ENCODE peak calls at places on chromosomes 12 and 14, in five cellular contexts. F, A, Q, Z and E are unnamed samples.

GRCh38 chr12:45946435-45946834 is 43.9 kb downstream of the SCAF11 start:
- DNase-seq in F (no peak), A (no peak), Q (no peak), Z (no peak), E (no peak)

GRCh38 chr12:388547-389137 is 478 bp downstream of the KDM5A start:
- DNase-seq in F (peak), A (peak), Q (no peak), Z (peak), E (peak)

GRCh38 chr14:54606631-54607133 is 39.8 kb downstream of the SAMD4A start:
- DNase-seq in F (peak), A (peak), Q (no peak), Z (no peak), E (no peak)

GRCh38 chr12:48486679-48487078 is 4.4 kb downstream of the C12orf54 start:
- DNase-seq in F (no peak), A (no peak), Q (no peak), Z (no peak), E (no peak)

GRCh38 chr12:32146074-32146873 is 39.6 kb downstream of the BICD1 start:
- DNase-seq in F (no peak), A (no peak), Q (no peak), Z (no peak), E (no peak)

GRCh38 chr12:12210416-12210815 is 56.4 kb downstream of the LRP6 start:
- DNase-seq in F (no peak), A (no peak), Q (no peak), Z (no peak), E (no peak)

GRCh38 chr14:102140027-102140749 is 491 bp downstream of the WDR20 start:
- DNase-seq in F (no peak), A (peak), Q (no peak), Z (peak), E (peak)

GRCh38 chr12:47361389-47362031 is 281.8 kb upstream of the AMIGO2 start:
- DNase-seq in F (no peak), A (no peak), Q (peak), Z (peak), E (no peak)

GRCh38 chr14:51554339-51554920 is 97.3 kb upstream of the FRMD6 start:
- DNase-seq in F (no peak), A (no peak), Q (no peak), Z (no peak), E (no peak)

GRCh38 chr12:120263725-120264040 is 1.8 kb downstream of the PXN start:
- DNase-seq in F (no peak), A (no peak), Q (no peak), Z (no peak), E (no peak)

GRCh38 chr12:129201029-129201428 is 347.8 kb downstream of the GLT1D1 start:
- DNase-seq in F (no peak), A (no peak), Q (no peak), Z (no peak), E (no peak)

GRCh38 chr14:41073544-41073943 is 533.1 kb upstream of the LRFN5 start:
- DNase-seq in F (no peak), A (no peak), Q (no peak), Z (no peak), E (no peak)

GRCh38 chr14:37129047-37129446 is 43.4 kb downstream of the SLC25A21 start:
- DNase-seq in F (no peak), A (no peak), Q (no peak), Z (no peak), E (no peak)

GRCh38 chr14:76976623-76977005 is 51.9 kb downstream of the IRF2BPL start:
- DNase-seq in F (no peak), A (no peak), Q (no peak), Z (no peak), E (no peak)

GRCh38 chr12:56628671-56629458 is 1.3 kb downstream of the BAZ2A start:
- DNase-seq in F (peak), A (peak), Q (peak), Z (peak), E (peak)

GRCh38 chr12:28937196-28937595 is 211.9 kb upstream of the FAR2 start:
- DNase-seq in F (no peak), A (no peak), Q (no peak), Z (no peak), E (no peak)

GRCh38 chr14:102939329-102939728 is 16.9 kb downstream of the AMN start:
- DNase-seq in F (no peak), A (peak), Q (no peak), Z (no peak), E (no peak)

GRCh38 chr12:96177013-96177412 is 17.2 kb upstream of the ELK3 start:
- DNase-seq in F (no peak), A (no peak), Q (no peak), Z (no peak), E (no peak)

GRCh38 chr12:131917711-131918306 is 11.3 kb upstream of the PUS1 start:
- DNase-seq in F (no peak), A (peak), Q (peak), Z (no peak), E (no peak)

GRCh38 chr12:117280019-117280680 is 81.3 kb downstream of the NOS1 start:
- DNase-seq in F (no peak), A (no peak), Q (no peak), Z (no peak), E (no peak)

GRCh38 chr12:46304080-46304479 is 35.2 kb upstream of the SLC38A1 start:
- DNase-seq in F (no peak), A (no peak), Q (no peak), Z (no peak), E (no peak)

GRCh38 chr12:46675736-46676135 is 150.1 kb downstream of the SLC38A4 start:
- DNase-seq in F (no peak), A (no peak), Q (no peak), Z (no peak), E (no peak)

GRCh38 chr12:102413396-102413795 is 67.0 kb downstream of the IGF1 start:
- DNase-seq in F (no peak), A (no peak), Q (no peak), Z (no peak), E (no peak)

GRCh38 chr12:27969011-27969900 is 3.3 kb downstream of the PTHLH start:
- DNase-seq in F (no peak), A (peak), Q (no peak), Z (peak), E (no peak)

GRCh38 chr12:107448198-107448597 is 237.4 kb upstream of the PWP1 start:
- DNase-seq in F (no peak), A (no peak), Q (no peak), Z (no peak), E (no peak)

GRCh38 chr14:92959189-92959531 is 36.2 kb downstream of the CHGA start:
- DNase-seq in F (no peak), A (no peak), Q (no peak), Z (no peak), E (no peak)

DNA sequence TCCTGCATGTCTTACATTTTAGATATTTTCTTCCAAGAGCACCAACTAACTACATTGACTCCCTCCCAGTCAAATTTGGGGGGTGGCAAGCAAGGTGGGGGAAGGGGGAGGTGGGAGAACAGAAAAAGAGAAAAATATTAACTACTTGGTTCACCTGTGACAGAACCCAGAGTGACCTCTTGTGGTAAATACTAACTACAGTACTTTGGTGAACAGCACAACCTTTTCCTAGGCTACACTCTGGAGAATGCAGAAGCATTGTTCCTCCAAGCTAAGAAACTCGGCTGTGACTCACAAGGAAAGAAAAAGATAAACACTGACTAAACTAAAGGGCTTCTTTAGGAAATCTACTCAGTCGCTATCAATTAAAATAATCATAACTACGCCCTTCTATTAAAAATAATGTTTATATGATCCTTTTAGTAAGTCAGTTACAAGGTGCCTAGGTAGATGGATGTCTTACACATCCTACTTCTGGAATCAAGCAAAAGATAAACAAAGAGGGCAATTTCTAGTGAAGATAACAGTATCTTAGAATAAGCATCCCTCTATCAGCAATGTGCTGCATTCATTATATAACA is 5.4 kb downstream of the KCNH5 start:
- DNase-seq in F (no peak), A (no peak), Q (no peak), Z (no peak), E (no peak)
- TF ChIP-seq CTCF in F (no peak), A (peak), Q (no peak), Z (no peak), E (no peak)

GRCh38 chr12:9237286-9237685 is 29.1 kb upstream of the PZP start:
- DNase-seq in F (no peak), A (no peak), Q (no peak), Z (no peak), E (no peak)

GRCh38 chr12:9241301-9241700 is 33.1 kb upstream of the PZP start:
- DNase-seq in F (no peak), A (no peak), Q (no peak), Z (no peak), E (no peak)

GRCh38 chr12:9240776-9241175 is 32.6 kb upstream of the PZP start:
- DNase-seq in F (no peak), A (no peak), Q (no peak), Z (no peak), E (no peak)

GRCh38 chr12:9235519-9235918 is 27.3 kb upstream of the PZP start:
- DNase-seq in F (no peak), A (no peak), Q (no peak), Z (no peak), E (no peak)
- TF ChIP-seq CTCF in F (no peak), A (no peak), Q (no peak), Z (no peak), E (no peak)

GRCh38 chr12:76878045-76878898 is 547 bp downstream of the CSRP2 start:
- DNase-seq in F (peak), A (peak), Q (peak), Z (peak), E (no peak)

GRCh38 chr12:76879710-76880025 is 849 bp upstream of the CSRP2 start:
- DNase-seq in F (no peak), A (no peak), Q (no peak), Z (no peak), E (no peak)

GRCh38 chr12:76880156-76881023 is 1.6 kb upstream of the CSRP2 start:
- DNase-seq in F (no peak), A (no peak), Q (no peak), Z (no peak), E (no peak)

GRCh38 chr12:76881152-76881551 is 2.3 kb upstream of the CSRP2 start:
- DNase-seq in F (no peak), A (no peak), Q (no peak), Z (no peak), E (no peak)

DNA sequence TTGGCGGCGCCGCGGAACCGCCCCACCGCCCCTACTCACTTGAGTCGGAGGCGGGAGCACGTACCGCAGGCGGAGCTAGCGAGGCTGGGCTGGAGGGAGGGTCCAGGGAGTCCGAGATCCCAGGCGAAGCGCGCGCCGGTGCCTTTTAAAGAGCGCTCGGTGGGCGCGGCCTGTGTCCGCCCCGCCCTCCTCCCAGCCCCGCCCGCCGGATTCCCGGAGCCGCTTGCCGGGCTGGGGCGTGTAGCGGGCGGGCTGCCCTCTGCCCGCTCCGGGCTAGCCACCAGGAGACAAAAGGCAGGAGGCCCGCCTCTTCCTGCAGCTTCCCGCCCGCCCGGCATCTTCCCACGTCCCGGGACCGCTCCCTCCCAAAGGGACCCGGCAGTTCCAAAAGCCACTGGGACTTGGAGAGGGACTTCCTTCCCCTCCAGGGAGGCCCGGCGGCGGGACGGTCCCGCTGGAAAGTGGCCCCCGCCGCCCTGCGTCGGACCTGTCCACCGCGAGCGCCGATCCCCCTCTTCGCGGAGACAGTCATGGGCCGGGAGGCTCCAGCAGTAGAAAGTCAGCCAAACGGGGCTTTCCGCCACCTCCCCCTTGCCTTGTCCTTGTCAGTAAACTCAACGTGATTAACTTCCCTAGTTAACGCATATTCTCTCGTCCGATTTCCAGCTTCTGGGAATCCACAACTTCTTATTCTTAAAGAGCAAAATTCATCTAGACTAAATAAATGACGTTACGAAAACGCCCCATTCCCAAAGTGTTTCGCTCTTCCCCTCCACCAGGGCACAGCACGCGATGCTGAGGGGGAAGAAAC is at the start of gene CSRP2:
- DNase-seq in F (peak), A (peak), Q (peak), Z (peak), E (peak)
- TF ChIP-seq CTCF in F (peak), A (peak), Q (no peak), Z (no peak), E (no peak)

DNA sequence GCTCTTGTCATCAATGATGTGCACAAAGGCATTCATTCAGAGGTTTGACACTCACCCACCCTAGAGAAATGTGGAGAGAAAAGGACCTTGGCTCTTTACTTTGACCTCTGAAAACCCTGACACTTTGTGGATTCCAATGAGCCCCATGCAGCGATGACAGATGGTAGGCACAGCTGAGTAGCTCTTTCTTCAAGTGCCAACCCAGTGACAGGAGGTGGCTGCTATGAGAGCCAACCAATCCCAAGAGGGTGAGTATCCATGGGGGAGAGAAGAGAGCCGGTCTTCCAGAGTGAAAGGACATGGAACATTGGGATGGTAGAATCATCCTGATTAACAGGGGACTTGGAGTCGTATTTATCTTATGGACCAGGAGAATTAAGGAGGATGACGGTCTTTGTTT is 17.8 kb downstream of the SLC8A3 start:
- DNase-seq in F (no peak), A (no peak), Q (no peak), Z (no peak), E (no peak)
- TF ChIP-seq CTCF in F (no peak), A (no peak), Q (no peak), Z (no peak), E (no peak)